ENCODE peak calls at places on chromosome 15, in four cellular contexts. Z is neuronal stem cell, T is kidney glomerular epithelial cell, B is B cell. S is an unnamed sample.

GRCh38 chr15:98648654-98649537 is 557 bp downstream of the IGF1R start:
- DNase-seq in B (no peak), Z (peak), T (peak), S (no peak)

GRCh38 chr15:92159481-92159880 is 234.2 kb upstream of the ST8SIA2 start:
- DNase-seq in Z (no peak), B (no peak), T (no peak), S (no peak)

GRCh38 chr15:97978408-97979130 is 18.1 kb downstream of the ARRDC4 start:
- DNase-seq in Z (no peak), B (no peak), T (peak), S (no peak)

GRCh38 chr15:74569731-74570070 is 28.7 kb downstream of the ARID3B start:
- DNase-seq in T (no peak), B (no peak), Z (no peak), S (no peak)

GRCh38 chr15:66284276-66284675 is 9.1 kb upstream of the DIS3L start:
- DNase-seq in T (no peak), B (no peak), Z (no peak), S (peak)

GRCh38 chr15:52680041-52680391 is 828 bp upstream of the ATOSA start:
- DNase-seq in B (no peak), Z (peak), T (no peak), S (no peak)

GRCh38 chr15:57728436-57728835 is 21.9 kb downstream of the POLR2M start:
- DNase-seq in T (no peak), Z (no peak), B (no peak), S (peak)

GRCh38 chr15:71732636-71733035 is 77.7 kb upstream of the NR2E3 start:
- DNase-seq in T (no peak), Z (no peak), B (no peak), S (no peak)

GRCh38 chr15:98727115-98728040 is 79.0 kb downstream of the IGF1R start:
- DNase-seq in Z (peak), B (no peak), T (peak), S (no peak)

GRCh38 chr15:70165811-70166284 is 68.1 kb upstream of the TLE3 start:
- DNase-seq in B (no peak), Z (no peak), T (no peak), S (no peak)

GRCh38 chr15:38864827-38865604 is 300.4 kb upstream of the RASGRP1 start:
- DNase-seq in B (no peak), Z (no peak), T (no peak), S (no peak)

GRCh38 chr15:67093146-67093874 is 27.9 kb downstream of the SMAD3 start:
- DNase-seq in B (peak), Z (no peak), T (no peak), S (no peak)

GRCh38 chr15:74657846-74658245 is 38.0 kb downstream of the EDC3 start:
- DNase-seq in T (no peak), B (no peak), Z (no peak), S (no peak)

GRCh38 chr15:37995461-37996347 is 61.3 kb downstream of the TMCO5A start:
- DNase-seq in B (no peak), Z (peak), T (peak), S (peak)

GRCh38 chr15:101807345-101807945 is 4.1 kb downstream of the OR4F6 start:
- DNase-seq in B (no peak), T (peak), Z (no peak), S (no peak)

S was measured in caudate nucleus.